ENCODE peak calls at places on chromosomes 4 and X, in six cellular contexts. H is CD8-positive, alpha-beta T cell; K is mesenchymal stem cell; R is mammary epithelial cell; C is hepatocyte; D is CD4-positive, alpha-beta T cell. U is an unnamed sample.
A peak's percentile ranks its signal among the peaks of the same experiment; 100 is the strongest.

GRCh38 chr4:182874158-182874855 is 42.9 kb downstream of the DCTD start:
- DNase-seq in H (no peak), K (no peak), R (no peak), C (no peak), D (no peak), U (no peak)

GRCh38 chr4:12724520-12724919 is 759.6 kb downstream of the RAB28 start:
- DNase-seq in H (no peak), K (peak; percentile 6), R (no peak), C (peak; percentile 42), D (no peak), U (no peak)

GRCh38 chr4:41745292-41746024 is 3.1 kb downstream of the PHOX2B start:
- DNase-seq in H (no peak), K (no peak), R (no peak), C (no peak), D (no peak), U (peak; percentile 74)

GRCh38 chr4:74365761-74366160 is 816 bp downstream of the EREG start:
- DNase-seq in H (no peak), K (peak; percentile 28), R (no peak), C (peak; percentile 31), D (no peak), U (no peak)

GRCh38 chrX:47247999-47248320 is 15.2 kb downstream of the USP11 start:
- DNase-seq in H (no peak), K (no peak), R (no peak), C (no peak), D (no peak), U (no peak)

GRCh38 chr4:110510955-110511544 is 35.1 kb downstream of the ENPEP start:
- DNase-seq in H (no peak), K (peak; percentile 64), R (peak; percentile 45), C (peak; percentile 72), D (no peak), U (peak; percentile 9)

GRCh38 chr4:105139646-105140045 is 7.0 kb upstream of the TET2 start:
- DNase-seq in H (no peak), K (no peak), R (no peak), C (no peak), D (no peak), U (no peak)

GRCh38 chr4:6052679-6053078 is 34.4 kb upstream of the C4orf50 start:
- DNase-seq in H (no peak), K (no peak), R (no peak), C (no peak), D (no peak), U (peak; percentile 15)

GRCh38 chr4:101174679-101175078 is 172.6 kb downstream of the PPP3CA start:
- DNase-seq in H (no peak), K (no peak), R (no peak), C (no peak), D (no peak), U (no peak)

GRCh38 chr4:26060286-26060685 is 146.3 kb downstream of the SMIM20 start:
- DNase-seq in H (no peak), K (no peak), R (no peak), C (no peak), D (no peak), U (no peak)

GRCh38 chrX:56284269-56284668 is 52.1 kb downstream of the KLF8 start:
- DNase-seq in H (no peak), K (no peak), R (no peak), C (no peak), D (no peak), U (no peak)

GRCh38 chr4:47031713-47032404 is 492 bp downstream of the GABRB1 start:
- DNase-seq in H (no peak), K (no peak), R (peak; percentile 1), C (peak; percentile 35), D (no peak), U (no peak)

GRCh38 chrX:52420824-52421443 is 52.1 kb downstream of the XAGE2 start:
- DNase-seq in H (no peak), K (no peak), R (no peak), C (no peak), D (no peak), U (peak; percentile 37)

GRCh38 chr4:86033171-86033570 is 326.7 kb downstream of the MAPK10 start:
- DNase-seq in H (no peak), K (peak; percentile 81), R (no peak), C (peak; percentile 22), D (no peak), U (peak; percentile 41)

GRCh38 chrX:68691921-68692320 is 44.5 kb downstream of the STARD8 start:
- DNase-seq in H (no peak), K (no peak), R (no peak), C (no peak), D (no peak), U (peak; percentile 29)

GRCh38 chr4:21535901-21536300 is 412.7 kb downstream of the KCNIP4 start:
- DNase-seq in H (no peak), K (peak; percentile 59), R (no peak), C (no peak), D (no peak), U (no peak)

GRCh38 chrX:149515954-149516602 is 11.0 kb upstream of the IDS start:
- DNase-seq in H (no peak), K (no peak), R (no peak), C (no peak), D (no peak), U (no peak)

GRCh38 chr4:184310881-184311709 is 93.4 kb upstream of the ENPP6 start:
- DNase-seq in H (no peak), K (no peak), R (no peak), C (peak; percentile 43), D (no peak), U (no peak)

GRCh38 chr4:103046416-103047290 is 27.1 kb upstream of the SLC9B1 start:
- DNase-seq in H (no peak), K (peak; percentile 59), R (peak; percentile 10), C (peak; percentile 62), D (peak; percentile 15), U (no peak)

GRCh38 chr4:137694138-137694537 is 161.8 kb upstream of the PCDH18 start:
- DNase-seq in H (no peak), K (no peak), R (no peak), C (no peak), D (no peak), U (no peak)

GRCh38 chr4:140116442-140117104 is 37.4 kb downstream of the MAML3 start:
- DNase-seq in H (peak; percentile 30), K (peak; percentile 50), R (peak; percentile 69), C (no peak), D (no peak), U (no peak)

GRCh38 chr4:129839687-129840086 is 743.7 kb downstream of the C4orf33 start:
- DNase-seq in H (no peak), K (no peak), R (no peak), C (peak; percentile 8), D (no peak), U (no peak)

GRCh38 chr4:78747328-78747946 is 28.7 kb upstream of the BMP2K start:
- DNase-seq in H (no peak), K (no peak), R (no peak), C (no peak), D (no peak), U (no peak)
- H3K27ac ChIP-seq in H (no peak overlapping the region), K (no peak overlapping the region), R (no peak overlapping the region), C (no peak overlapping the region), D (no peak overlapping the region), U (peak overlapping the region; percentile 18)

GRCh38 chr4:7398788-7399432 is 35.8 kb downstream of the PSAPL1 start:
- DNase-seq in H (no peak), K (no peak), R (peak; percentile 16), C (no peak), D (no peak), U (no peak)

GRCh38 chr4:7396186-7396585 is 38.5 kb downstream of the PSAPL1 start:
- DNase-seq in H (no peak), K (no peak), R (no peak), C (no peak), D (no peak), U (no peak)

GRCh38 chr4:7398104-7398423 is 36.7 kb downstream of the PSAPL1 start:
- DNase-seq in H (no peak), K (peak; percentile 36), R (peak; percentile 83), C (peak; percentile 74), D (no peak), U (no peak)

GRCh38 chr4:7395635-7396034 is 39.1 kb downstream of the PSAPL1 start:
- DNase-seq in H (no peak), K (no peak), R (no peak), C (no peak), D (no peak), U (no peak)

DNA sequence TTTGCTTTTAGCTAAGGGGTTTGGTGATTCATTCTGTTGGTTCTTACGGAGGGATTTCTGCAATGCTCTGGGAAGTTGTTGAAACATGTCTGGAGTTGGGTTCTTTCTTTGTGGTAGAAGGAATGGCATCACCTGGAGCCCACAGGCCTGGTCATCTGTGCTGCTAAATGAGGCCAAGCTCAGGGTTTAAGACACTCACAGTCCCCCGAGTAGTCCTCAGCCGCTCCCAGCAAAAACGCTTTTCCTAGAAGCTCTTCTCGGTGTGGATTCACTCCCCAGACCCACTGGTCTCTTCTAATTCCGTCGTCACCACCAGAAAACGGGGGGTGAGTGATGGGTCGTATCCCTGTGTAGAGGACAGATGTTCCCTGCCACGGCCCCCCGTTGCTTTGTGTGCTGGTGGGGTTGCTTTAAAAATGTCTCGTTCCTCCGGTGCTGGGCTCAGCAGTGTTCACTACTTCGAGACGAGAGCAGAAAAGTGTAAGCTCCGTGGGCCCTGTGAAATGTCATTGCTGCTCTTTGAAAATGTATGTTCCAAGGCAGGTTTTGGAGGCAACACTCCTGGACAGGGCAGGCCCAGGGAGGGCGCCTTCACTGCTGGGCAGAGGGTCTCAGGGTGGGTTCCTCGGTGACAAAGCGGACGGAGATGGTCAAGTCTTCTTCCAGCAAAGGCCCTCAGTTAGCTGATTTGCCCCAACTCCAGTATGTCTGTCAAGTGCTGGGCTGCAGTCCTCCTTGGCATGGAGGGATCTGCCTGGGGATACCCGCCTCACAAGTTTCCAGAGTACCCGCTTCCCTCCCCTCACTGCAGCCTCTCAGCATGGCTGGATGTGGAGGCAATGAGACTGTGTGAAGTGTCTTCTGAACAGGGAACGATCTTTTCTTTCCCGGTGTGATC is 37.3 kb downstream of the PSAPL1 start:
- DNase-seq in H (no peak), K (no peak), R (peak; percentile 92), C (no peak), D (no peak), U (no peak)
- H3K27ac ChIP-seq in H (no peak overlapping the region), K (no peak overlapping the region), R (peak overlapping the region; percentile 41), C (no peak overlapping the region), D (no peak overlapping the region), U (no peak overlapping the region)

DNA sequence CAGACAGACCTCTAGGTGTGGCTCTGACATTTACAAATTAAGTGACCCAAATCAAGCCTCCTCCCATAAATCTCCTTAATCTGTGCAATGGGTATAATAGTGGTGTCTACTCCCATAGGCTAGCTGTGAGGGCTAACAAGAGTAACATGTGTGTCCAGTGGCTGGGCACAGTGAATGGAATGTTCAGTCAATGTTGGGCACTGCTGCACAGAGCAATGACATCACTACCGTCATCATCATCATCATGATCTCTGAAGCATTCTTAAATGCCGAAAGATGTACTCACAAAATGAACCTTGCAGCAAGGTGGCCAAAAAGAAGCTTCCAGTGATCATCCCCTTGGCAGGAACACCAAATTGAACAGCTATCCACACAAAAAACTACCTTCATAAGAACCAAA is 43.5 kb downstream of the CHRNA9 start:
- DNase-seq in H (no peak), K (no peak), R (no peak), C (no peak), D (no peak), U (no peak)
- H3K27ac ChIP-seq in H (no peak overlapping the region), K (no peak overlapping the region), R (no peak overlapping the region), C (no peak overlapping the region), D (no peak overlapping the region), U (no peak overlapping the region)

DNA sequence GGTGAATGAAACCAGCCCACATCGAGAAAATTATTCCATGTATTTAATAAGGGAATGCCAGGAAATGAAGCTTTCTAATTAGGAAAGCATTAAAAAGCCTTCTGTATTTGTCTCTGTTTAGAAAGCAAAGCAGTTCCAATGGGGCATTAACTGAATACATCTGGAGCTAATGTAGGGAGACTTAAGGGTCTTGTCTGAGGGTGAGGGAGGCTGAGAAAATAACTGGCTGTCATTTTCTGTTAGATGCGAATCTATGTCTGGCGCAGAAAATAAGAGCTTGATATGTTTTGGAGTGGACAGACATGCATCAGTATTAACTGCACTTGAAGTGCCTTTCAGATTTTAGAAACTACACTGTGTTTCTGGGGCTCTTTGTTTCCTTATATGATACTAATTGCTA is 111.3 kb downstream of the KLHL8 start:
- DNase-seq in H (no peak), K (no peak), R (no peak), C (no peak), D (no peak), U (no peak)
- H3K27ac ChIP-seq in H (no peak overlapping the region), K (peak overlapping the region; percentile 17), R (no peak overlapping the region), C (peak overlapping the region; percentile 58), D (no peak overlapping the region), U (no peak overlapping the region)